ENCODE peak calls at places on chromosomes 5 and 9, in five cellular contexts. X is fibroblast of the aortic adventitia, G is hepatocyte, N is GM23338, A is astrocyte. R is an unnamed sample.

GRCh38 chr5:102772273-102772672 is 17.2 kb downstream of the PAM start:
- DNase-seq in X (no peak), G (no peak), N (no peak), A (no peak), R (no peak)

GRCh38 chr5:172798422-172799215 is 27.6 kb upstream of the DUSP1 start:
- DNase-seq in X (peak), G (no peak), N (no peak), A (peak), R (no peak)

GRCh38 chr5:59164041-59164830 is 581.4 kb downstream of the RAB3C start:
- DNase-seq in X (peak), G (no peak), N (no peak), A (peak), R (no peak)

GRCh38 chr9:118522093-118523028 is 818.2 kb downstream of the TLR4 start:
- DNase-seq in X (peak), G (peak), N (peak), A (peak), R (peak)

GRCh38 chr5:112738180-112738560 is 485 bp downstream of the APC start:
- DNase-seq in X (peak), G (no peak), N (peak), A (no peak), R (peak)

GRCh38 chr9:101311759-101312420 is 72.9 kb downstream of the BAAT start:
- DNase-seq in X (peak), G (peak), N (peak), A (peak), R (peak)

GRCh38 chr9:138025417-138025816 is 147.8 kb downstream of the CACNA1B start:
- DNase-seq in X (no peak), G (no peak), N (no peak), A (no peak), R (no peak)

GRCh38 chr5:124746252-124746915 is at the start of gene ZNF608:
- DNase-seq in X (peak), G (peak), N (peak), A (peak), R (no peak)

GRCh38 chr9:133609311-133610098 is at the start of gene FAM163B:
- DNase-seq in X (peak), G (peak), N (peak), A (peak), R (no peak)

GRCh38 chr9:75903785-75904360 is 13.4 kb downstream of the PCSK5 start:
- DNase-seq in X (peak), G (no peak), N (no peak), A (peak), R (peak)

GRCh38 chr5:15621094-15621493 is 121.1 kb downstream of the FBXL7 start:
- DNase-seq in X (peak), G (no peak), N (no peak), A (peak), R (no peak)

GRCh38 chr5:179550511-179551342 is at the start of gene RUFY1:
- DNase-seq in X (peak), G (peak), N (peak), A (peak), R (peak)

GRCh38 chr5:55918097-55919035 is 67.2 kb downstream of the IL31RA start:
- DNase-seq in X (no peak), G (no peak), N (no peak), A (no peak), R (no peak)

GRCh38 chr9:132006657-132007370 is 72.9 kb downstream of the MED27 start:
- DNase-seq in X (peak), G (no peak), N (peak), A (peak), R (no peak)

GRCh38 chr5:73867344-73868335 is 241.6 kb downstream of the ARHGEF28 start:
- DNase-seq in X (peak), G (no peak), N (no peak), A (peak), R (no peak)

GRCh38 chr5:10590226-10591047 is 26.6 kb downstream of the ANKRD33B start:
- DNase-seq in X (peak), G (no peak), N (peak), A (peak), R (no peak)

GRCh38 chr9:123617286-123617685 is 261.3 kb downstream of the CRB2 start:
- DNase-seq in X (no peak), G (no peak), N (no peak), A (no peak), R (no peak)

GRCh38 chr9:28363180-28363579 is 789.9 kb upstream of the C9orf72 start:
- DNase-seq in X (no peak), G (no peak), N (no peak), A (no peak), R (no peak)

GRCh38 chr5:38479315-38479904 is 77.0 kb downstream of the LIFR start:
- DNase-seq in X (no peak), G (no peak), N (no peak), A (no peak), R (no peak)

GRCh38 chr5:116671211-116671736 is 96.7 kb upstream of the SEMA6A start:
- DNase-seq in X (no peak), G (no peak), N (no peak), A (no peak), R (no peak)

GRCh38 chr5:34982823-34983222 is 53.5 kb downstream of the DNAJC21 start:
- DNase-seq in X (no peak), G (no peak), N (no peak), A (no peak), R (no peak)

GRCh38 chr5:113683211-113683610 is 169.7 kb downstream of the YTHDC2 start:
- DNase-seq in X (no peak), G (no peak), N (no peak), A (no peak), R (no peak)

GRCh38 chr9:97320080-97320642 is 12.7 kb downstream of the CCDC180 start:
- DNase-seq in X (no peak), G (no peak), N (no peak), A (no peak), R (no peak)

GRCh38 chr9:129011170-129011569 is 17.0 kb downstream of the SH3GLB2 start:
- DNase-seq in X (no peak), G (peak), N (no peak), A (no peak), R (no peak)

GRCh38 chr9:131153585-131153984 is 28.2 kb downstream of the NUP214 start:
- DNase-seq in X (no peak), G (peak), N (no peak), A (no peak), R (no peak)

GRCh38 chr5:14818931-14819790 is 52.4 kb downstream of the ANKH start:
- DNase-seq in X (no peak), G (no peak), N (no peak), A (no peak), R (no peak)

GRCh38 chr5:10762776-10763500 is 1.9 kb upstream of the DAP start:
- DNase-seq in X (no peak), G (no peak), N (no peak), A (no peak), R (no peak)

GRCh38 chr5:11143456-11144267 is 382.6 kb upstream of the DAP start:
- DNase-seq in X (no peak), G (no peak), N (no peak), A (peak), R (no peak)

GRCh38 chr5:64453405-64453804 is 52.4 kb upstream of the RGS7BP start:
- DNase-seq in X (no peak), G (no peak), N (no peak), A (no peak), R (no peak)

GRCh38 chr5:173547579-173547978 is 68.9 kb downstream of the BOD1 start:
- DNase-seq in X (peak), G (no peak), N (no peak), A (peak), R (peak)

GRCh38 chr5:65815156-65815555 is 93.2 kb downstream of the NLN start:
- DNase-seq in X (no peak), G (no peak), N (no peak), A (no peak), R (peak)

GRCh38 chr9:36346578-36346977 is 53.5 kb downstream of the RNF38 start:
- DNase-seq in X (no peak), G (no peak), N (no peak), A (no peak), R (no peak)

GRCh38 chr9:36341936-36342577 is 58.0 kb downstream of the RNF38 start:
- DNase-seq in X (no peak), G (no peak), N (no peak), A (no peak), R (no peak)

DNA sequence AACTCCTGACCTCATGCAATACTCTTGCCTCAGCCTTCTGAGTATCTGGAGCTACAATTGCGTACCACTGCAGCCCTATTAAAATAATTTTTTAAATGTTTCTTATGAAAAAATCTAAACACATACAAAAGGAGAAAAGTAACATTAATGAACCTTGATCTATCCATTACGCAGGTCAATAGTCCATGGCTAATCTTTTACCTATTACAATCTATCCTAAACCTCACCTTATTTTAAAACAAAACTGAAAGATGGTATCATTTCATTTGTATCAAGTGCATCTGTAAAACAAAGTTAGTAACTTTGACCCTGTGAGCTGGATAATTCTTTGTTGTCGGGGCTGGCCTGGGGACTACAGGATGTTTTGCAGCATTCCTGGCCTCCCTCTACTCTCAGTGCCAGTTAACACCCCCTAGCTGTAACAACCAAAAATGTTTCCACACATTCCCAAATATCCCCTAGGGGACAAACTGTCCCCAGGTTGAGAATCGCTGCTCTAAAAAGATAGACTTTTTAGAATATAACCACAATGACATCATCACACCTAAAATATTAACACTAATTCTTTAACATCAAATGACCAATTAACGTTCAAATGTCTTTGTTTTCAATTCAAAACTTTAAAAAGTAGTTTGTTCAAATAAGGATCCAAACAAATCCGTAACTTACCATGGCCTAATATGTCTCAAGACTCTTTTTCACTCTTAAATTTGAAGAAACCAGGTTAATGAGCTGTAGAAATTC is 54.8 kb downstream of the RNF38 start:
- DNase-seq in X (no peak), G (no peak), N (peak), A (no peak), R (no peak)
- TF ChIP-seq CTCF in X (no peak), G (no peak), N (peak), A (no peak), R (no peak)

DNA sequence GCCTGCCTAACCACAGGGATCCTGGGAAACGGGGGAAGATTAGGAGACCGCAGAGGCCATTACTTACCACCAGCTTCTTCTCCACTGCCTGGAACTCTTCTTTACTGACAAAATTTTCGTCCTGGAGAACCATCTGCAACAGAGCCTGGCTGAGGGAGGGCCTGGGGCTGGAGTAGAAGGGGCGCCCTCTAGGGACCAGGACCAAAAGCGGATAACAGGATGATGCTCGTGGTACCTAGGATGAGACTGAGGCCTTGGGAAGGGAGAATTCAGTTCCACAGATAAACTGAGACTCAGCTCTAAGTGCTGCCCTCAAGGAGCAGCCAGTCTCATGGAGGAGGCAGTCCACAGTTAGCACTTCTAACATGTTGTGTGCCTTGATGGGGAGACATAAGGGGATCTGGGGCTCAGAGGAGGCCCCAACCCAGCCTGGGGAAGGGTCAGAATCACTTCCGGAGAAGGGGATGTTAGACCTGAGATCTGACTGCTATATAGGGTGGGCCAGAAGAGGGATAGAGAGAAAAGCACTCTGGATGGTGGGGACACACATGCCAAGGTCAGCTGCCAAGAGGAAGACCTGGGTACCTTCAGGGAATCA is 1.2 kb downstream of the SPATA24 start:
- DNase-seq in X (no peak), G (no peak), N (peak), A (no peak), R (peak)
- TF ChIP-seq CTCF in X (peak), G (peak), N (peak), A (peak), R (peak)

GRCh38 chr5:61637566-61637965 is 305.5 kb downstream of the ZSWIM6 start:
- DNase-seq in X (no peak), G (no peak), N (peak), A (no peak), R (no peak)

GRCh38 chr5:61640631-61641030 is 308.6 kb downstream of the ZSWIM6 start:
- DNase-seq in X (peak), G (no peak), N (no peak), A (peak), R (no peak)

GRCh38 chr5:61638476-61638875 is 306.4 kb downstream of the ZSWIM6 start:
- DNase-seq in X (no peak), G (no peak), N (no peak), A (no peak), R (no peak)

GRCh38 chr5:61641748-61642565 is 309.9 kb downstream of the ZSWIM6 start:
- DNase-seq in X (peak), G (no peak), N (no peak), A (no peak), R (no peak)
- TF ChIP-seq CTCF in X (peak), G (peak), N (no peak), A (no peak), R (peak)

GRCh38 chr5:3598236-3598635 is 2.6 kb downstream of the IRX1 start:
- DNase-seq in X (no peak), G (no peak), N (no peak), A (peak), R (no peak)

GRCh38 chr5:3600106-3600997 is 4.7 kb downstream of the IRX1 start:
- DNase-seq in X (no peak), G (no peak), N (peak), A (peak), R (no peak)

GRCh38 chr5:3598725-3599282 is 3.2 kb downstream of the IRX1 start:
- DNase-seq in X (no peak), G (no peak), N (no peak), A (peak), R (no peak)

GRCh38 chr5:3601060-3601710 is 5.6 kb downstream of the IRX1 start:
- DNase-seq in X (no peak), G (no peak), N (no peak), A (peak), R (no peak)

GRCh38 chr5:3599283-3600105 is 3.9 kb downstream of the IRX1 start:
- DNase-seq in X (no peak), G (no peak), N (peak), A (peak), R (no peak)
- TF ChIP-seq CTCF in X (no peak), G (peak), N (peak), A (no peak), R (no peak)

GRCh38 chr9:121288557-121288873 is 20.6 kb downstream of the GSN start:
- DNase-seq in X (no peak), G (peak), N (no peak), A (no peak), R (no peak)

GRCh38 chr9:121286688-121286972 is 18.7 kb downstream of the GSN start:
- DNase-seq in X (no peak), G (no peak), N (no peak), A (no peak), R (no peak)

GRCh38 chr9:121288874-121289553 is 21.1 kb downstream of the GSN start:
- DNase-seq in X (peak), G (peak), N (peak), A (peak), R (peak)

GRCh38 chr9:121285835-121286687 is 18.1 kb downstream of the GSN start:
- DNase-seq in X (peak), G (peak), N (peak), A (peak), R (peak)

GRCh38 chr9:121286973-121287721 is 19.2 kb downstream of the GSN start:
- DNase-seq in X (peak), G (peak), N (peak), A (peak), R (peak)
- TF ChIP-seq CTCF in X (peak), G (peak), N (peak), A (no peak), R (no peak)

GRCh38 chr5:141223112-141223783 is at the start of gene PCDHB14:
- DNase-seq in X (peak), G (peak), N (peak), A (peak), R (peak)
- TF ChIP-seq CTCF in X (no peak), G (no peak), N (peak), A (no peak), R (peak)

DNA sequence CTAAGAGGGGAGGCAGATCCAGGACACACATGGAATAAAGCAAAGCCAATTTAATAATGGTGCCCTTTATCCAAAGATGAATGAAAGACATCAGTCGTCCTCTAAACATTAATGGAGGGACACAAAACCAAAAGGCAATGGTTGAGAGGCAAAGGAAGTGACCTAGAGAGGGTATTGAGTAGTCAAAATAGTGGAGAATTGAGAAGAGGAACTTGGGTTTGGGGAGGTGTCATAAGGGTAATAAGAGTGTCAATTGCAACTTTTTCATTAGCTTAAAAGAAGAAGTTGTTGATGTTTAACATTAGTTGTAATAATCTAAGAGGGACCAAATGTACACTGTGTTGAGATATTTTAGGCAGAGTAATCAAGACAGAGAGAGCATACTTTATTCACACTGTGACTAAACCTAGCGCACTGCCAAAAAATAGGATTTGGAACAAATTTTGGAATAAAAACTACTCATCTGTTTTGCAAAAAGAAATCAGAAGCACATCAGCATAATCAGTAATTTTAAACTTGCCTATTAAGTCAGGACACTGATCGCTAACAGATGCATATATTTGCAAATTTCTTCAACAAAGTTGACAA is 308.1 kb downstream of the ARL15 start:
- DNase-seq in X (peak), G (no peak), N (no peak), A (no peak), R (no peak)
- TF ChIP-seq CTCF in X (no peak), G (no peak), N (no peak), A (no peak), R (no peak)

R was measured in Calu3.